ENCODE peak calls at places on chromosomes 2 and 18, in eight cellular contexts. One of them, this sample, is unnamed.

GRCh38 chr18:58955738-58956137 is 91.1 kb downstream of the ZNF532 start:
- DNase-seq in nephron progenitor cell: no peak
- DNase-seq in germinal center: no peak
- DNase-seq in HepG2: no peak
- DNase-seq in HT-29: no peak
- DNase-seq in activated T-cell treated with anti-CD3 and anti-CD28 coated beads, Interleukin-2, amount 50 U/mL, for 48 hours: no peak
- DNase-seq in HTR-8/SVneo: no peak
- DNase-seq in neuronal stem cell: no peak
- DNase-seq in this sample: no peak

GRCh38 chr18:21359746-21360145 is 117.7 kb downstream of the GREB1L start:
- DNase-seq in nephron progenitor cell: no peak
- DNase-seq in germinal center: no peak
- DNase-seq in HepG2: no peak
- DNase-seq in HT-29: no peak
- DNase-seq in activated T-cell treated with anti-CD3 and anti-CD28 coated beads, Interleukin-2, amount 50 U/mL, for 48 hours: no peak
- DNase-seq in HTR-8/SVneo: peak
- DNase-seq in neuronal stem cell: no peak
- DNase-seq in this sample: no peak

GRCh38 chr2:177298191-177298590 is 33.7 kb upstream of the NFE2L2 start:
- DNase-seq in nephron progenitor cell: no peak
- DNase-seq in germinal center: no peak
- DNase-seq in HepG2: no peak
- DNase-seq in HT-29: no peak
- DNase-seq in activated T-cell treated with anti-CD3 and anti-CD28 coated beads, Interleukin-2, amount 50 U/mL, for 48 hours: no peak
- DNase-seq in HTR-8/SVneo: no peak
- DNase-seq in neuronal stem cell: no peak
- DNase-seq in this sample: no peak

GRCh38 chr2:175854149-175854548 is 147.9 kb downstream of the LNPK start:
- DNase-seq in nephron progenitor cell: no peak
- DNase-seq in germinal center: no peak
- DNase-seq in HepG2: no peak
- DNase-seq in HT-29: no peak
- DNase-seq in activated T-cell treated with anti-CD3 and anti-CD28 coated beads, Interleukin-2, amount 50 U/mL, for 48 hours: no peak
- DNase-seq in HTR-8/SVneo: no peak
- DNase-seq in neuronal stem cell: no peak
- DNase-seq in this sample: no peak

GRCh38 chr2:218282173-218282991 is 9.9 kb downstream of the TMBIM1 start:
- DNase-seq in nephron progenitor cell: no peak
- DNase-seq in germinal center: no peak
- DNase-seq in HepG2: no peak
- DNase-seq in HT-29: peak
- DNase-seq in activated T-cell treated with anti-CD3 and anti-CD28 coated beads, Interleukin-2, amount 50 U/mL, for 48 hours: no peak
- DNase-seq in HTR-8/SVneo: no peak
- DNase-seq in neuronal stem cell: no peak
- DNase-seq in this sample: no peak

GRCh38 chr2:40371525-40372277 is 80.2 kb downstream of the SLC8A1 start:
- DNase-seq in nephron progenitor cell: peak
- DNase-seq in germinal center: no peak
- DNase-seq in HepG2: no peak
- DNase-seq in HT-29: no peak
- DNase-seq in activated T-cell treated with anti-CD3 and anti-CD28 coated beads, Interleukin-2, amount 50 U/mL, for 48 hours: no peak
- DNase-seq in HTR-8/SVneo: no peak
- DNase-seq in neuronal stem cell: peak
- DNase-seq in this sample: no peak

GRCh38 chr2:174053285-174053684 is 88.1 kb upstream of the SP3 start:
- DNase-seq in nephron progenitor cell: peak
- DNase-seq in germinal center: no peak
- DNase-seq in HepG2: no peak
- DNase-seq in HT-29: no peak
- DNase-seq in activated T-cell treated with anti-CD3 and anti-CD28 coated beads, Interleukin-2, amount 50 U/mL, for 48 hours: no peak
- DNase-seq in HTR-8/SVneo: no peak
- DNase-seq in neuronal stem cell: no peak
- DNase-seq in this sample: no peak

GRCh38 chr2:53969285-53970094 is 1.3 kb downstream of the PSME4 start:
- DNase-seq in nephron progenitor cell: no peak
- DNase-seq in germinal center: no peak
- DNase-seq in HepG2: peak
- DNase-seq in HT-29: peak
- DNase-seq in activated T-cell treated with anti-CD3 and anti-CD28 coated beads, Interleukin-2, amount 50 U/mL, for 48 hours: no peak
- DNase-seq in HTR-8/SVneo: peak
- DNase-seq in neuronal stem cell: no peak
- DNase-seq in this sample: no peak